ENCODE peak calls at places on chromosomes 2 and 18, in four cellular contexts. Y, U, X and S are unnamed samples.

GRCh38 chr2:42060718-42061619 is 13.1 kb downstream of the PKDCC start:
- DNase-seq in X (no peak), Y (no peak), U (no peak), S (no peak)

GRCh38 chr18:45752681-45753080 is 28.7 kb downstream of the SLC14A1 start:
- DNase-seq in U (no peak), X (no peak), Y (no peak), S (no peak)

GRCh38 chr18:55405655-55406373 is 182.2 kb downstream of the TCF4 start:
- DNase-seq in X (peak; percentile 54), Y (peak; percentile 91), U (peak; percentile 69), S (no peak)

GRCh38 chr2:61247204-61247812 is 85.3 kb downstream of the C2orf74 start:
- DNase-seq in U (peak; percentile 56), Y (peak; percentile 48), X (no peak), S (no peak)

GRCh38 chr18:5895886-5896740 is 791 bp upstream of the TMEM200C start:
- DNase-seq in U (no peak), X (no peak), Y (no peak), S (no peak)

GRCh38 chr2:213246665-213247281 is 37.5 kb upstream of the SPAG16 start:
- DNase-seq in U (no peak), Y (no peak), X (peak; percentile 45), S (no peak)

GRCh38 chr2:137168564-137168963 is 403.2 kb downstream of the THSD7B start:
- DNase-seq in Y (no peak), U (peak; percentile 21), X (no peak), S (no peak)

GRCh38 chr2:85287721-85288120 is 40.1 kb downstream of the TGOLN2 start:
- DNase-seq in X (no peak), U (no peak), Y (no peak), S (no peak)

GRCh38 chr2:32712870-32713269 is 85.0 kb downstream of the TTC27 start:
- DNase-seq in X (no peak), U (no peak), Y (no peak), S (no peak)

GRCh38 chr2:212891580-212891979 is 259.8 kb downstream of the IKZF2 start:
- DNase-seq in X (no peak), U (no peak), Y (no peak), S (no peak)

GRCh38 chr2:184197413-184197812 is 400.9 kb upstream of the ZNF804A start:
- DNase-seq in Y (no peak), X (no peak), U (no peak), S (no peak)

GRCh38 chr2:174635747-174636399 is 38.3 kb upstream of the WIPF1 start:
- DNase-seq in X (no peak), U (no peak), Y (no peak), S (no peak)

GRCh38 chr2:168671932-168672331 is 130.5 kb upstream of the NOSTRIN start:
- DNase-seq in Y (no peak), U (no peak), X (no peak), S (no peak)

GRCh38 chr2:237888389-237888788 is 29.0 kb downstream of the RAMP1 start:
- DNase-seq in X (peak; percentile 76), Y (no peak), U (no peak), S (no peak)

GRCh38 chr2:169260246-169260645 is 102.1 kb downstream of the LRP2 start:
- DNase-seq in U (no peak), X (no peak), Y (no peak), S (no peak)

GRCh38 chr2:225938991-225939390 is 539.5 kb downstream of the NYAP2 start:
- DNase-seq in X (no peak), U (no peak), Y (no peak), S (no peak)

GRCh38 chr2:147449323-147450080 is 395.3 kb upstream of the ACVR2A start:
- DNase-seq in U (no peak), X (no peak), Y (no peak), S (no peak)

GRCh38 chr2:55636831-55637230 is 19.4 kb upstream of the PPP4R3B start:
- DNase-seq in Y (no peak), U (no peak), X (no peak), S (no peak)

GRCh38 chr2:108139521-108139920 is 100.2 kb upstream of the SULT1C3 start:
- DNase-seq in X (no peak), U (no peak), Y (peak; percentile 21), S (no peak)

GRCh38 chr2:197599285-197599965 is 76.0 kb downstream of the RFTN2 start:
- DNase-seq in Y (peak; percentile 26), U (no peak), X (no peak), S (no peak)

GRCh38 chr2:231597014-231597611 is 4.4 kb downstream of the TEX44 start:
- DNase-seq in Y (no peak), X (no peak), U (peak; percentile 23), S (no peak)

GRCh38 chr18:26549486-26550435 is 1.4 kb upstream of the KCTD1 start:
- DNase-seq in U (no peak), Y (peak; percentile 47), X (peak; percentile 51), S (no peak)

GRCh38 chr2:9800975-9801723 is 42.1 kb upstream of the TAF1B start:
- DNase-seq in Y (peak; percentile 31), U (no peak), X (peak; percentile 89), S (peak; percentile 41)

GRCh38 chr18:28735731-28736130 is 558.8 kb upstream of the CDH2 start:
- DNase-seq in U (peak; percentile 88), X (no peak), Y (no peak), S (no peak)

GRCh38 chr2:86072271-86072858 is 33.3 kb downstream of the POLR1A start:
- DNase-seq in Y (no peak), X (peak; percentile 61), U (no peak), S (no peak)

GRCh38 chr18:5747678-5748077 is 147.6 kb downstream of the TMEM200C start:
- DNase-seq in Y (no peak), U (no peak), X (no peak), S (no peak)

GRCh38 chr2:28224648-28225471 is 167.8 kb upstream of the FOSL2 start:
- DNase-seq in X (peak; percentile 58), Y (peak; percentile 54), U (peak; percentile 89), S (no peak)

GRCh38 chr2:195009202-195009601 is 647.8 kb upstream of the SLC39A10 start:
- DNase-seq in X (no peak), U (no peak), Y (peak; percentile 10), S (no peak)

GRCh38 chr2:170812716-170813585 is 3.7 kb upstream of the GAD1 start:
- DNase-seq in Y (peak; percentile 59), U (peak; percentile 22), X (peak; percentile 68), S (no peak)

GRCh38 chr2:73076701-73077423 is 5.3 kb upstream of the SFXN5 start:
- DNase-seq in Y (no peak), U (no peak), X (no peak), S (no peak)

GRCh38 chr2:191038241-191038725 is 24.3 kb upstream of the STAT1 start:
- DNase-seq in X (peak; percentile 44), U (peak; percentile 94), Y (peak; percentile 82), S (no peak)

GRCh38 chr2:25123682-25124081 is 44.7 kb downstream of the POMC start:
- DNase-seq in Y (no peak), X (no peak), U (no peak), S (no peak)

GRCh38 chr2:207395535-207396251 is 134.1 kb upstream of the CREB1 start:
- DNase-seq in U (no peak), Y (no peak), X (peak; percentile 70), S (no peak)

GRCh38 chr2:211674715-211675114 is 863.9 kb downstream of the ERBB4 start:
- DNase-seq in U (no peak), Y (no peak), X (no peak), S (no peak)

GRCh38 chr2:126658316-126658909 is 2.5 kb downstream of the GYPC start:
- DNase-seq in Y (no peak), X (no peak), U (no peak), S (no peak)

GRCh38 chr2:126658910-126659613 is 3.1 kb downstream of the GYPC start:
- DNase-seq in U (no peak), Y (peak; percentile 49), X (no peak), S (peak; percentile 55)

GRCh38 chr2:126661702-126662465 is 5.9 kb downstream of the GYPC start:
- DNase-seq in U (no peak), Y (no peak), X (no peak), S (no peak)

GRCh38 chr2:126661001-126661400 is 5.0 kb downstream of the GYPC start:
- DNase-seq in Y (no peak), X (no peak), U (no peak), S (no peak)

DNA sequence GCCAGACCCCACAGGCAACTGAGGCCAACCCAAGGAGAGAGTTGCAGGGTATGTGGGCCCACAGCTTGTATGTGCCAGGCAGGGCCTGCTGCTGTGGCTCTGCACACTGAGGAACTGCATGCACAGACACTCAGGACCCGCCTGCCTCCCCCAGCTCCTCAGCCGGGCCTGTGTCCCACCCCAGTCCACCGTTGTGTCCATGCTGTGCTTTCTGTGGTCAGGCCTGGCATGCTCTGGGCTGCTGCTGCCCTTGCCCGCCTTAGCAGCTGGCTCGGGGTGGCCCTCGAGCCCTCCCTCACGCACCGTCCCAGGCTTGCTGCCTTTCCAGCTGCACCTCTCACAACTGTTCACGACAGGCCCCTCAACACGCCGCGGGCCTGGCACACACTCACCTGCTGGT is 4.1 kb downstream of the GYPC start:
- DNase-seq in U (no peak), Y (no peak), X (no peak), S (no peak)
- TF ChIP-seq CTCF in U (no peak), Y (no peak), X (no peak), S (no peak)

GRCh38 chr2:64582774-64583340 is 58.7 kb downstream of the AFTPH start:
- DNase-seq in U (no peak), Y (no peak), X (no peak), S (no peak)

GRCh38 chr2:64586883-64587481 is 62.9 kb downstream of the AFTPH start:
- DNase-seq in X (peak; percentile 49), Y (no peak), U (no peak), S (no peak)

GRCh38 chr2:64586054-64586453 is 61.9 kb downstream of the AFTPH start:
- DNase-seq in Y (no peak), X (no peak), U (no peak), S (no peak)

GRCh38 chr2:64581018-64581417 is 56.9 kb downstream of the AFTPH start:
- DNase-seq in U (no peak), Y (no peak), X (no peak), S (no peak)

GRCh38 chr2:64581777-64582539 is 57.8 kb downstream of the AFTPH start:
- DNase-seq in Y (no peak), X (no peak), U (no peak), S (no peak)
- TF ChIP-seq CTCF in Y (no peak), X (no peak), U (no peak), S (no peak)

GRCh38 chr18:78238404-78239089 is 741.1 kb upstream of the SALL3 start:
- DNase-seq in Y (no peak), X (no peak), U (no peak), S (no peak)
- TF ChIP-seq CTCF in Y (no peak), X (no peak), U (no peak), S (no peak)

GRCh38 chr18:74965682-74966081 is 243.3 kb downstream of the PTGR3 start:
- DNase-seq in X (no peak), U (no peak), Y (no peak), S (no peak)

DNA sequence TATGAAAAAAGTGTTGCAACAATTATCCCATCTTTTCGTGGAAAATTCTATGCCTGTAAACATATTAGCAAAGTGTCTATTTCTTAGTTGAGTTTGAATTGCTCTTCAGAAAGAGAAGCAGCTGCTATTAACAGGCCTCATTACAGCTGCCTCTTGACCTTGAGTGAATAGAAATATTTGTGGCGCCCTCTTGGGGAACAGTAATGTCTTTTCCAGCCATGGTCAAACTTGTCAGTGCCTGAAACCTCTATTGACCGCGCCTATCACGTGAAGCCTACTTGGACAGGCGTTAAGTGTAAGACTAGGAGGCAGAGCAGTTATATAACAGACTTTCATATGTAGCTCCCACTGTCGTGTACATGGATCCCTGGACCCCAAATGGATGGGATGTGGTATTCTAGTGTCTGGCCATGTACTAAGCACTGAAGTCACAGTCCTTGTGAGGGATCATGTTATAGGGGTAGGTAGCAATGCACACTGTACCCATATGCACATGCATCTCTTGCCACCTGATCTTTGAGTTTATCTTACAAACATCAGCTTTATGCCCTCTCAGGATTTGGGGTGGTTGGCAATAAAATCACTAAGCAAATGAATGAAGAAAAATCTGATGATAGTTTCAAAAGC is 245.0 kb downstream of the PTGR3 start:
- DNase-seq in U (no peak), Y (peak; percentile 9), X (no peak), S (no peak)
- TF ChIP-seq CTCF in U (peak; percentile 50), Y (peak; percentile 35), X (peak; percentile 50), S (no peak)